ENCODE peak calls at places on chromosome 18, in five cellular contexts. G is HepG2, A is K562, U is A549, V is transverse colon. L is an unnamed sample.

GRCh38 chr18:69948919-69949537 is 1.4 kb upstream of the CD226 start:
- DNase-seq in G (no peak), U (no peak), A (no peak), V (peak; percentile 62), L (peak; percentile 58)

GRCh38 chr18:50855976-50856772 is 22.7 kb upstream of the ME2 start:
- DNase-seq in A (no peak), G (no peak), U (no peak), V (no peak), L (no peak)

GRCh38 chr18:21267370-21267769 is 25.3 kb downstream of the GREB1L start:
- DNase-seq in U (no peak), A (no peak), G (peak; percentile 73), V (no peak), L (no peak)

GRCh38 chr18:955379-956066 is 50.9 kb downstream of the ADCYAP1 start:
- DNase-seq in V (no peak), G (peak; percentile 15), U (no peak), A (no peak), L (no peak)

GRCh38 chr18:35566019-35566418 is 15.5 kb upstream of the GALNT1 start:
- DNase-seq in G (no peak), U (no peak), V (no peak), A (no peak), L (no peak)

GRCh38 chr18:36493349-36494281 is 196.1 kb downstream of the FHOD3 start:
- DNase-seq in V (no peak), U (no peak), G (peak; percentile 58), A (no peak), L (no peak)

GRCh38 chr18:22176622-22177495 is 7.5 kb downstream of the GATA6 start:
- DNase-seq in A (no peak), U (no peak), V (peak; percentile 52), G (no peak), L (no peak)

GRCh38 chr18:45201489-45201888 is 413.8 kb upstream of the SLC14A2 start:
- DNase-seq in G (no peak), U (no peak), A (no peak), V (no peak), L (no peak)

GRCh38 chr18:37484893-37485834 is 80.4 kb downstream of the CELF4 start:
- DNase-seq in A (peak; percentile 81), G (no peak), V (peak; percentile 16), U (peak; percentile 29), L (peak; percentile 59)

GRCh38 chr18:57051586-57052044 is 95.3 kb upstream of the BOD1L2 start:
- DNase-seq in A (peak; percentile 40), V (peak; percentile 89), G (no peak), U (no peak), L (no peak)

GRCh38 chr18:63882333-63883141 is 5.0 kb upstream of the SERPINB2 start:
- DNase-seq in V (no peak), G (no peak), A (no peak), U (no peak), L (no peak)

GRCh38 chr18:64409511-64409910 is 260.6 kb upstream of the LINC00305 start:
- DNase-seq in U (no peak), G (no peak), A (no peak), V (no peak), L (no peak)

GRCh38 chr18:31197676-31198075 is 35.0 kb upstream of the DSC1 start:
- DNase-seq in G (no peak), A (peak; percentile 17), U (peak; percentile 4), V (no peak), L (no peak)

GRCh38 chr18:49612515-49613033 is 50.7 kb downstream of the LIPG start:
- DNase-seq in A (no peak), U (no peak), V (no peak), G (no peak), L (no peak)

GRCh38 chr18:59852548-59852947 is 47.2 kb upstream of the PMAIP1 start:
- DNase-seq in V (no peak), A (no peak), G (no peak), U (no peak), L (no peak)

GRCh38 chr18:76922107-76922506 is 99.8 kb downstream of the ZNF236 start:
- DNase-seq in U (peak; percentile 8), A (peak; percentile 11), G (peak; percentile 22), V (peak; percentile 64), L (no peak)

GRCh38 chr18:23250893-23251656 is 115.8 kb downstream of the CABLES1 start:
- DNase-seq in G (no peak), U (no peak), V (no peak), A (no peak), L (no peak)

GRCh38 chr18:34159691-34160185 is 65.0 kb downstream of the NOL4 start:
- DNase-seq in A (no peak), U (no peak), V (no peak), G (no peak), L (no peak)

GRCh38 chr18:52326001-52326400 is 14.0 kb upstream of the DCC start:
- DNase-seq in A (no peak), G (no peak), U (no peak), V (no peak), L (no peak)

GRCh38 chr18:2657788-2658458 is 2.4 kb downstream of the SMCHD1 start:
- DNase-seq in A (no peak), V (no peak), U (no peak), G (peak; percentile 56), L (no peak)

GRCh38 chr18:13547347-13547746 is 179.0 kb downstream of the FAM210A start:
- DNase-seq in A (no peak), V (no peak), U (no peak), G (no peak), L (no peak)

GRCh38 chr18:57353940-57354461 is 1.6 kb downstream of the ST8SIA3 start:
- DNase-seq in V (no peak), G (peak; percentile 2), A (peak; percentile 45), U (peak; percentile 3), L (no peak)

GRCh38 chr18:26804474-26804873 is 61.0 kb downstream of the AQP4 start:
- DNase-seq in A (no peak), G (no peak), V (no peak), U (no peak), L (no peak)

GRCh38 chr18:8029061-8029460 is 461.9 kb downstream of the PTPRM start:
- DNase-seq in V (no peak), U (no peak), G (no peak), A (no peak), L (no peak)

GRCh38 chr18:29840101-29840500 is 1202.4 kb downstream of the DSC3 start:
- DNase-seq in U (no peak), G (no peak), V (no peak), A (no peak), L (no peak)

GRCh38 chr18:29841631-29842030 is 1200.9 kb downstream of the DSC3 start:
- DNase-seq in V (no peak), U (no peak), G (no peak), A (no peak), L (no peak)

GRCh38 chr18:29838556-29838955 is 1204.0 kb downstream of the DSC3 start:
- DNase-seq in V (no peak), U (no peak), G (no peak), A (no peak), L (no peak)
- H3K4me3 ChIP-seq in V (no peak overlapping the region), U (no peak overlapping the region), G (no peak overlapping the region), A (no peak overlapping the region), L (no peak overlapping the region)

DNA sequence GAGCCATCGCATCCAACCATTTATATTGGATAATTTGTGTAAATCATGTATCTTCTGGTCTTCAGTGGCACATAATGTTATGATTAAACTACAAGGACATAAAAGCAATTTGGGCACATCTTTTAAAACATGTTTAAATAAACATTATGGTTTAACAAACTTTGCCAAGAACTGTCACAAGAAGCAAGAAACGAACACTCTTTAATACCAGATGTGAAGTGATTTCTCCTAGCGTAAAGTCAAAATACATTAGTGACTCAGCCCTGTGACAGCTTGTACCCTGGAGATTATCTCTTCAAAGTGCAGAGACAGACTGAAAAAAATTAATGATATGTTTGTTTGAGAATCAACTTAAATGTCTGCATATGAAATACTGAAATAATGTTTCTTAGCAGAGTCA is 39.9 kb downstream of the DSEL start:
- DNase-seq in V (no peak), A (no peak), U (no peak), G (no peak), L (no peak)
- TF ChIP-seq EP300 in V (no peak), A (no peak), U (no peak), G (no peak), L (no peak)

DNA sequence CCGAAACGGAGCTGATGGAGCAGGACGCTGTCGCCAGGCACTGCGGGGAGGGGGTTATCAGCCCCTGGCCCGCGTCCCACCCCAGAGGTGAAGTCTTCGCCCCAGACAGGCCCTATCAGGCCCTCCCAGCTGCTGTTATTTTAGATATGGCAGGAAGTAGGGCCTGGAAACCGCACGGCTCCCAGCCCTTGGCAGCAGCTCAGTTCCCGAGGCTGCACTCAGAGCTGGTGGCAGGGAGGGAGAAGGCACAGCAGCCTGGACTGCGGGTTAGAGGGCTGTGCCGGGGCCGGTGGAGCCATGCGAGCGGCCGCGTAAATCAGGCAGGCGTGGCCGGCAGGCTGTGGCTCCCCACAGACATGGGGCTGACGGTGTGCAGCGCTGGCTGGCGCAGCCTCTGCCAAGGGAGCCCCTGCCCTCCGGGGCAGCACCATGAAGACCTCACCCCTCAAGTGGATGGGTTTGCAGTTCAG is 111.4 kb downstream of the NFATC1 start:
- DNase-seq in U (no peak), A (peak; percentile 75), V (peak; percentile 39), G (no peak), L (peak; percentile 65)
- H3K4me3 ChIP-seq in U (no peak overlapping the region), A (no peak overlapping the region), V (peak overlapping the region; percentile 35), G (no peak overlapping the region), L (peak overlapping the region; percentile 40)

GRCh38 chr18:11859903-11860407 is 8.7 kb downstream of the CHMP1B start:
- DNase-seq in A (no peak), U (peak; percentile 67), G (peak; percentile 83), V (peak; percentile 38), L (no peak)

GRCh38 chr18:11859282-11859797 is 8.1 kb downstream of the CHMP1B start:
- DNase-seq in V (no peak), G (no peak), U (no peak), A (no peak), L (no peak)

GRCh38 chr18:11861583-11862288 is 10.5 kb downstream of the CHMP1B start:
- DNase-seq in U (no peak), A (no peak), G (peak; percentile 66), V (no peak), L (no peak)

GRCh38 chr18:11860594-11861450 is 9.6 kb downstream of the CHMP1B start:
- DNase-seq in G (peak; percentile 56), A (no peak), U (no peak), V (no peak), L (no peak)

GRCh38 chr18:11857177-11857887 is 6.1 kb downstream of the CHMP1B start:
- DNase-seq in G (peak; percentile 95), U (peak; percentile 90), A (peak; percentile 44), V (peak; percentile 83), L (peak; percentile 59)
- TF ChIP-seq EP300 in G (no peak), U (peak; percentile 91), A (peak; percentile 11), V (peak; percentile 97), L (no peak)

DNA sequence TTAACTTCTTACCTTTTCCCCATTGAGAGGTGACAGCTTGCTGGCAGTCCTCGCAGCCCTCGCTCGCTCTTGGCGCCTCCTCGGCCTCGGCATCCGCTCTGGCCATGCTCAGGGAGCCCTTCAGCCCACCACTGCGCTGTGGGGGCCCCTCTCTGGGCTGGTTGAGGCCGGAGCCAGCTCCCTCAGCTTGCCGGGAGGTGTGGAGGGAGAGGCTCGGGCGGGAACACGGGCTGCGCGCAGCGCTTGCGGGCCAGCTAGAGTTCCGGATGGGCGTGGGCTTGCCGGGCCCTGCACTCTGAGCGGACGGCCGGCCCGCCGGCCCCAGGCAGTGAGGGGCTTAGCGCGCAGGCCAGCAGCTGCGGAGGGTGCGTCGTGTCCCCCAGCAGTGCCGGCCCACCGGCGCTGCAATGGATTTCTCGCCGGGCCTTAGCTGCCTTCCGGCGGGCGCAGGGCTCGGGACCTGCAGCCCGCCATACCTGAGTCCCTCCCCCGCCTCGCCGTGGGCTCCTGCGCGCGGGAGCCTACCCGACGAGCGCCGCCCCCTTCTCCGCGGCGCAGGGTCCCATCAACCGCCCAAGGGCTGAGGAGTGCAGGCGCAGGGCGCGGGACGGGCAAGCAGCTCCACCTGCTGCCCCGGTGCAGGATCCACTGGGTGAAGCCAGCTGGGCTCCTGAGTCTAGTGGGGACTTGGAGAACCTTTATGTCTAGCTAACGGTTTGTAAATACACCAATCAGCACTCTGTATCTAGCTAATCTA is 335.0 kb downstream of the CBLN2 start:
- DNase-seq in V (no peak), A (no peak), G (no peak), U (no peak), L (no peak)
- H3K4me3 ChIP-seq in V (no peak overlapping the region), A (no peak overlapping the region), G (no peak overlapping the region), U (no peak overlapping the region), L (no peak overlapping the region)